ENCODE peak calls at places on chromosomes 1 and 21, in four cellular contexts. I, N, Y and W are unnamed samples.

GRCh38 chr1:206836111-206836510 is 29.3 kb upstream of the IL20 start:
- DNase-seq in I (no peak), N (no peak), Y (peak), W (no peak)

GRCh38 chr1:167950569-167950968 is 13.7 kb upstream of the MPC2 start:
- DNase-seq in I (no peak), N (no peak), Y (no peak), W (no peak)

GRCh38 chr1:77668924-77669449 is 13.5 kb downstream of the ZZZ3 start:
- DNase-seq in I (no peak), N (no peak), Y (no peak), W (no peak)

GRCh38 chr1:155326020-155326526 is 5.4 kb downstream of the RUSC1 start:
- DNase-seq in I (no peak), N (no peak), Y (no peak), W (no peak)

GRCh38 chr1:9438431-9439073 is 100.7 kb upstream of the SLC25A33 start:
- DNase-seq in I (no peak), N (peak), Y (peak), W (no peak)

GRCh38 chr1:209884665-209885117 is 53.3 kb upstream of the SYT14 start:
- DNase-seq in I (no peak), N (peak), Y (peak), W (peak)

GRCh38 chr1:31906557-31906956 is 31.6 kb downstream of the PTP4A2 start:
- DNase-seq in I (no peak), N (no peak), Y (no peak), W (no peak)

GRCh38 chr21:26966978-26967913 is at the start of gene ADAMTS5:
- DNase-seq in I (peak), N (peak), Y (peak), W (peak)

GRCh38 chr1:227934476-227935313 is 13.0 kb downstream of the WNT9A start:
- DNase-seq in I (no peak), N (peak), Y (peak), W (no peak)

GRCh38 chr1:36008546-36009197 is 75.2 kb upstream of the TEKT2 start:
- DNase-seq in I (peak), N (no peak), Y (peak), W (no peak)

GRCh38 chr1:51410568-51411460 is 80.5 kb upstream of the TTC39A start:
- DNase-seq in I (no peak), N (no peak), Y (peak), W (no peak)

GRCh38 chr1:84582802-84583587 is 8.8 kb upstream of the CTBS start:
- DNase-seq in I (peak), N (no peak), Y (peak), W (peak)

GRCh38 chr1:248838357-248839167 is 538 bp downstream of the ZNF672 start:
- DNase-seq in I (peak), N (peak), Y (peak), W (peak)

GRCh38 chr1:240608707-240609106 is 3.2 kb downstream of the GREM2 start:
- DNase-seq in I (peak), N (no peak), Y (no peak), W (peak)

GRCh38 chr21:37195078-37195477 is 72.1 kb downstream of the VPS26C start:
- DNase-seq in I (no peak), N (no peak), Y (no peak), W (no peak)

GRCh38 chr1:207361910-207362309 is 40.4 kb downstream of the CD55 start:
- DNase-seq in I (no peak), N (no peak), Y (no peak), W (no peak)

GRCh38 chr1:6447016-6447817 is 18.8 kb downstream of the TNFRSF25 start:
- DNase-seq in I (peak), N (no peak), Y (no peak), W (no peak)

GRCh38 chr1:234887026-234887910 is 241.4 kb downstream of the TOMM20 start:
- DNase-seq in I (no peak), N (no peak), Y (peak), W (no peak)

GRCh38 chr1:3033795-3034100 is 12.5 kb downstream of the ACTRT2 start:
- DNase-seq in I (no peak), N (no peak), Y (no peak), W (no peak)

GRCh38 chr1:29621826-29622435 is 385.6 kb downstream of the PTPRU start:
- DNase-seq in I (no peak), N (no peak), Y (no peak), W (no peak)

GRCh38 chr1:229221106-229222019 is 49.5 kb upstream of the RAB4A start:
- DNase-seq in I (no peak), N (no peak), Y (peak), W (peak)

GRCh38 chr1:214123061-214123784 is 135.4 kb downstream of the PROX1 start:
- DNase-seq in I (peak), N (peak), Y (peak), W (peak)

GRCh38 chr1:205374205-205375078 is 17.7 kb upstream of the KLHDC8A start:
- DNase-seq in I (no peak), N (no peak), Y (peak), W (no peak)

GRCh38 chr21:17921579-17922530 is 102.7 kb upstream of the C21orf91 start:
- DNase-seq in I (no peak), N (peak), Y (peak), W (no peak)

GRCh38 chr1:41851589-41851988 is 67.1 kb downstream of the HIVEP3 start:
- DNase-seq in I (no peak), N (peak), Y (peak), W (no peak)

GRCh38 chr1:87120779-87121178 is 206.3 kb downstream of the HS2ST1 start:
- DNase-seq in I (no peak), N (no peak), Y (no peak), W (peak)

GRCh38 chr1:31621872-31622730 is 4.6 kb downstream of the HCRTR1 start:
- DNase-seq in I (no peak), N (no peak), Y (no peak), W (no peak)

GRCh38 chr1:236172041-236172579 is 29.8 kb downstream of the GPR137B start:
- DNase-seq in I (no peak), N (no peak), Y (peak), W (no peak)

GRCh38 chr1:222543817-222544216 is 4.1 kb downstream of the HHIPL2 start:
- DNase-seq in I (no peak), N (no peak), Y (no peak), W (no peak)

GRCh38 chr1:85264150-85264549 is 4.7 kb upstream of the C1orf52 start:
- DNase-seq in I (no peak), N (no peak), Y (peak), W (no peak)

GRCh38 chr1:212012034-212012740 is 23.2 kb downstream of the INTS7 start:
- DNase-seq in I (peak), N (peak), Y (peak), W (peak)

GRCh38 chr1:47688161-47688560 is 250.3 kb downstream of the FOXD2 start:
- DNase-seq in I (no peak), N (no peak), Y (no peak), W (no peak)

GRCh38 chr1:169108897-169109560 is 2.5 kb downstream of the ATP1B1 start:
- DNase-seq in I (peak), N (no peak), Y (peak), W (no peak)

GRCh38 chr1:99764439-99764838 is 2.0 kb downstream of the FRRS1 start:
- DNase-seq in I (no peak), N (no peak), Y (no peak), W (no peak)

GRCh38 chr1:2341706-2342383 is 49.5 kb downstream of the MORN1 start:
- DNase-seq in I (no peak), N (no peak), Y (no peak), W (no peak)

GRCh38 chr1:211684791-211685190 is 9.4 kb upstream of the NEK2 start:
- DNase-seq in I (no peak), N (no peak), Y (peak), W (no peak)

GRCh38 chr1:219460561-219461511 is 152.1 kb downstream of the ZC3H11B start:
- DNase-seq in I (no peak), N (no peak), Y (peak), W (no peak)

GRCh38 chr21:21101911-21102310 is 103.7 kb downstream of the NCAM2 start:
- DNase-seq in I (peak), N (no peak), Y (peak), W (peak)

GRCh38 chr1:36842448-36842847 is 191.9 kb downstream of the GRIK3 start:
- DNase-seq in I (no peak), N (no peak), Y (no peak), W (no peak)